ENCODE peak calls at places on chromosome 1, in six cellular contexts. S is CD8-positive, alpha-beta memory T cell; Y is hepatocyte; K is A549; J is heart right ventricle; Q is sigmoid colon. I is an unnamed sample.

GRCh38 chr1:225870883-225871282 is 11.3 kb downstream of the TMEM63A start:
- DNase-seq in K (no peak), Y (no peak), S (no peak), Q (no peak), J (no peak), I (no peak)

GRCh38 chr1:218674280-218674773 is 329.2 kb downstream of the TGFB2 start:
- DNase-seq in K (peak), Y (peak), J (peak), S (no peak), Q (no peak), I (peak)

GRCh38 chr1:71572038-71572437 is 491.2 kb upstream of the ZRANB2 start:
- DNase-seq in K (no peak), Q (no peak), J (no peak), S (no peak), Y (no peak), I (no peak)

GRCh38 chr1:109904105-109904817 is 6.4 kb upstream of the CSF1 start:
- DNase-seq in S (no peak), J (no peak), K (no peak), Y (no peak), Q (no peak), I (no peak)

GRCh38 chr1:223245983-223246382 is 102.9 kb upstream of the TLR5 start:
- DNase-seq in Q (no peak), S (no peak), Y (no peak), J (no peak), K (no peak), I (no peak)

GRCh38 chr1:61007534-61008364 is 74.6 kb upstream of the NFIA start:
- DNase-seq in J (no peak), K (no peak), Q (no peak), S (no peak), Y (no peak), I (no peak)

GRCh38 chr1:62181531-62181930 is 13.1 kb upstream of the L1TD1 start:
- DNase-seq in J (no peak), S (no peak), Q (no peak), Y (no peak), K (no peak), I (no peak)

GRCh38 chr1:110916669-110917306 is 43.8 kb downstream of the CD53 start:
- DNase-seq in Y (peak), K (peak), J (no peak), S (no peak), Q (no peak), I (peak)

GRCh38 chr1:112395261-112395831 is 668 bp upstream of the CTTNBP2NL start:
- DNase-seq in Q (no peak), Y (no peak), K (no peak), J (no peak), S (no peak), I (peak)

GRCh38 chr1:83760211-83760978 is 238.5 kb downstream of the TTLL7 start:
- DNase-seq in J (no peak), K (no peak), Q (no peak), S (no peak), Y (no peak), I (no peak)

GRCh38 chr1:115951552-115951951 is 24.8 kb upstream of the SLC22A15 start:
- DNase-seq in J (no peak), K (no peak), Q (no peak), S (no peak), Y (no peak), I (no peak)

GRCh38 chr1:47317841-47318240 is 3.9 kb upstream of the STIL start:
- DNase-seq in S (no peak), Q (no peak), K (no peak), J (no peak), Y (no peak), I (peak)

GRCh38 chr1:168714012-168714411 is 15.0 kb downstream of the DPT start:
- DNase-seq in K (no peak), Q (no peak), Y (no peak), J (no peak), S (no peak), I (no peak)

GRCh38 chr1:22597996-22598395 is 34.7 kb downstream of the EPHA8 start:
- DNase-seq in J (no peak), Y (no peak), S (no peak), Q (no peak), K (no peak), I (no peak)

GRCh38 chr1:240341365-240342250 is 249.9 kb downstream of the FMN2 start:
- DNase-seq in Y (no peak), S (no peak), K (no peak), Q (no peak), J (no peak), I (no peak)

GRCh38 chr1:38559180-38559874 is 300.2 kb downstream of the RRAGC start:
- DNase-seq in Q (no peak), Y (peak), J (no peak), S (peak), K (no peak), I (no peak)
- H3K4me3 ChIP-seq in Q (peak), Y (no peak), J (no peak), S (peak), K (no peak), I (no peak)

GRCh38 chr1:34866762-34867109 is 7.2 kb upstream of the SMIM12 start:
- DNase-seq in Y (no peak), K (no peak), J (no peak), S (no peak), Q (no peak), I (no peak)
- H3K4me3 ChIP-seq in Y (no peak), K (peak), J (no peak), S (peak), Q (peak), I (no peak)

GRCh38 chr1:154962795-154963330 is 1.3 kb upstream of the PYGO2 start:
- DNase-seq in S (no peak), K (no peak), J (no peak), Q (no peak), Y (no peak), I (no peak)
- H3K4me3 ChIP-seq in S (peak), K (peak), J (no peak), Q (peak), Y (peak), I (no peak)

GRCh38 chr1:182631058-182631677 is 27.0 kb upstream of the RGS16 start:
- DNase-seq in K (no peak), S (no peak), J (no peak), Q (no peak), Y (no peak), I (no peak)

GRCh38 chr1:182630586-182630985 is 26.4 kb upstream of the RGS16 start:
- DNase-seq in Y (no peak), Q (no peak), J (no peak), K (no peak), S (no peak), I (no peak)

GRCh38 chr1:182631954-182632353 is 27.8 kb upstream of the RGS16 start:
- DNase-seq in Q (no peak), J (no peak), S (no peak), K (no peak), Y (no peak), I (no peak)

GRCh38 chr1:182628657-182629056 is 24.5 kb upstream of the RGS16 start:
- DNase-seq in K (no peak), Y (no peak), S (no peak), Q (no peak), J (no peak), I (no peak)

GRCh38 chr1:182629674-182630073 is 25.5 kb upstream of the RGS16 start:
- DNase-seq in Q (no peak), Y (no peak), S (peak), K (no peak), J (no peak), I (no peak)
- H3K4me3 ChIP-seq in Q (no peak), Y (no peak), S (no peak), K (no peak), J (no peak), I (no peak)

GRCh38 chr1:44777969-44778635 is 2.8 kb downstream of the RPS8 start:
- DNase-seq in K (no peak), S (no peak), J (no peak), Y (no peak), Q (no peak), I (no peak)
- H3K4me3 ChIP-seq in K (peak), S (no peak), J (no peak), Y (no peak), Q (no peak), I (peak)

I was measured in fibroblast of the aortic adventitia.